ENCODE peak calls at places on chromosomes 5 and 9, in six cellular contexts. W is IMR-90, S is activated T-cell treated with anti-CD3 and anti-CD28 coated beads for 1 hour, K is fibroblast of pulmonary artery, N is T1000, L is germinal center. J is an unnamed sample.

GRCh38 chr5:80959768-80960442 is at the start of gene RASGRF2:
- DNase-seq in N (peak), W (peak), K (peak), L (peak), S (peak), J (no peak)

GRCh38 chr9:131447148-131447547 is 53.3 kb downstream of the PRRC2B start:
- DNase-seq in S (no peak), W (no peak), N (no peak), K (no peak), L (no peak), J (no peak)

GRCh38 chr9:96719538-96720315 is 58.2 kb downstream of the ZNF510 start:
- DNase-seq in W (no peak), S (no peak), L (no peak), N (no peak), K (no peak), J (no peak)

GRCh38 chr9:5951686-5952211 is 61.1 kb downstream of the MLANA start:
- DNase-seq in N (no peak), W (peak), L (no peak), K (peak), S (no peak), J (no peak)

GRCh38 chr5:149413477-149414210 is 34.6 kb upstream of the IL17B start:
- DNase-seq in S (no peak), L (no peak), N (no peak), W (no peak), K (no peak), J (no peak)

GRCh38 chr5:124927735-124928134 is 181.3 kb upstream of the ZNF608 start:
- DNase-seq in W (peak), L (no peak), N (no peak), K (peak), S (no peak), J (no peak)

GRCh38 chr9:137670391-137671195 is 51.8 kb downstream of the EHMT1 start:
- DNase-seq in N (no peak), W (no peak), L (no peak), S (no peak), K (no peak), J (no peak)

GRCh38 chr5:168295574-168296201 is 4.2 kb downstream of the WWC1 start:
- DNase-seq in N (peak), W (peak), K (peak), S (no peak), L (no peak), J (no peak)

GRCh38 chr5:42423285-42424152 is at the start of gene GHR:
- DNase-seq in S (no peak), K (peak), L (peak), W (peak), N (peak), J (peak)

GRCh38 chr9:124077915-124078572 is 66.5 kb downstream of the LHX2 start:
- DNase-seq in W (no peak), K (peak), N (peak), L (no peak), S (no peak), J (no peak)

GRCh38 chr5:91072891-91073290 is 310.2 kb downstream of the ARRDC3 start:
- DNase-seq in L (no peak), W (peak), K (peak), N (no peak), S (no peak), J (no peak)

GRCh38 chr9:15306068-15306756 is 804 bp downstream of the TTC39B start:
- DNase-seq in S (peak), W (peak), K (peak), L (no peak), N (no peak), J (no peak)

GRCh38 chr9:129343697-129344375 is 165.8 kb upstream of the IER5L start:
- DNase-seq in W (no peak), S (no peak), K (peak), N (no peak), L (no peak), J (no peak)

GRCh38 chr9:121654497-121655140 is 3.2 kb downstream of the DAB2IP start:
- DNase-seq in S (no peak), L (no peak), K (no peak), N (no peak), W (no peak), J (no peak)

GRCh38 chr5:103522586-103522985 is 40.0 kb downstream of the NUDT12 start:
- DNase-seq in W (no peak), S (no peak), K (peak), N (no peak), L (no peak), J (no peak)

GRCh38 chr5:90932052-90932699 is 373.6 kb downstream of the ADGRV1 start:
- DNase-seq in L (peak), N (peak), W (peak), S (no peak), K (peak), J (no peak)

GRCh38 chr5:138182808-138183207 is 3.9 kb downstream of the KIF20A start:
- DNase-seq in N (no peak), S (no peak), K (no peak), W (no peak), L (no peak), J (no peak)

J was measured in HS-27A.